ENCODE peak calls at places on chromosomes 7 and 10, in ten cellular contexts. Q is CD4-positive, alpha-beta memory T cell; T is heart right ventricle; M is CD4-positive, CD25-positive, alpha-beta regulatory T cell; A is neural progenitor cell; N is foreskin keratinocyte; E is upper lobe of right lung; V is thoracic aorta; G is transverse colon; D is adrenal gland. I is an unnamed sample. For H3K4me1, the result is how much of the 10 kb centered on the place peaks cover.

GRCh38 chr10:108735380-108735779 is 1187.9 kb downstream of the XPNPEP1 start:
- DNase-seq in M (no peak), N (peak), E (no peak), A (no peak), G (no peak), V (no peak), Q (no peak), T (no peak), D (no peak), I (no peak)

GRCh38 chr10:75083972-75084833 is 27.3 kb upstream of the SAMD8 start:
- DNase-seq in M (no peak), N (no peak), A (no peak), G (no peak), E (no peak), Q (no peak), T (no peak), D (no peak), V (no peak), I (no peak)

GRCh38 chr7:2030475-2031456 is 202.0 kb downstream of the MAD1L1 start:
- DNase-seq in G (no peak), Q (peak), A (no peak), M (peak), D (no peak), V (no peak), T (no peak), N (no peak), E (peak), I (no peak)

GRCh38 chr10:48390933-48391845 is 84.7 kb downstream of the MAPK8 start:
- DNase-seq in T (no peak), N (peak), D (no peak), E (no peak), V (no peak), A (no peak), M (peak), Q (peak), G (no peak), I (no peak)

GRCh38 chr10:112313234-112313633 is 30.0 kb downstream of the TECTB start:
- DNase-seq in T (no peak), M (no peak), Q (no peak), E (no peak), G (no peak), N (no peak), D (no peak), A (no peak), V (no peak), I (no peak)

GRCh38 chr10:70711911-70712310 is 39.6 kb downstream of the ADAMTS14 start:
- DNase-seq in E (no peak), M (no peak), T (no peak), N (no peak), G (no peak), Q (no peak), V (no peak), A (no peak), D (no peak), I (no peak)

GRCh38 chr7:142865766-142866165 is 10.9 kb downstream of the EPHB6 start:
- DNase-seq in G (no peak), T (no peak), D (no peak), V (no peak), M (no peak), Q (no peak), E (no peak), A (no peak), N (no peak), I (no peak)

GRCh38 chr7:47458486-47458885 is 123.4 kb downstream of the TNS3 start:
- DNase-seq in Q (no peak), N (no peak), G (no peak), E (no peak), M (no peak), T (no peak), D (no peak), V (no peak), A (no peak), I (no peak)

GRCh38 chr7:18844735-18845134 is 272.7 kb downstream of the TWIST1 start:
- DNase-seq in A (no peak), T (no peak), E (no peak), M (no peak), Q (no peak), D (no peak), N (no peak), G (no peak), V (no peak), I (no peak)

GRCh38 chr7:100655908-100656674 is at the start of gene ACTL6B:
- DNase-seq in E (peak), N (no peak), T (peak), D (peak), V (no peak), Q (peak), G (peak), A (peak), M (peak), I (peak)

GRCh38 chr10:28566458-28566857 is 33.5 kb downstream of the WAC start:
- DNase-seq in M (no peak), V (no peak), A (no peak), D (no peak), T (no peak), N (no peak), G (no peak), Q (no peak), E (no peak), I (no peak)

GRCh38 chr7:129825554-129826267 is 127.0 kb downstream of the UBE2H start:
- DNase-seq in M (peak), A (peak), T (peak), Q (peak), N (peak), V (peak), G (peak), D (peak), E (peak), I (peak)

GRCh38 chr10:13816195-13816926 is 229.6 kb downstream of the PRPF18 start:
- DNase-seq in T (peak), V (no peak), M (no peak), E (peak), D (peak), G (peak), Q (no peak), N (no peak), A (no peak), I (no peak)

GRCh38 chr10:34163075-34163905 is 651.8 kb downstream of the PARD3 start:
- DNase-seq in V (no peak), E (no peak), D (no peak), M (no peak), G (no peak), A (no peak), Q (no peak), T (no peak), N (no peak), I (no peak)

GRCh38 chr7:148605350-148605749 is 14.8 kb downstream of the C7orf33 start:
- DNase-seq in Q (no peak), M (no peak), G (no peak), A (no peak), D (no peak), N (no peak), E (no peak), V (no peak), T (no peak), I (no peak)

GRCh38 chr7:76356823-76357222 is 2.0 kb downstream of the YWHAG start:
- DNase-seq in E (no peak), N (no peak), A (peak), M (no peak), D (no peak), V (no peak), G (peak), Q (no peak), T (no peak), I (peak)
- H3K4me1 ChIP-seq in E (under half), N (under half), A (under half), M (under half), D (under half), V (half or more), G (under half), Q (half or more), T (half or more), I (under half)

GRCh38 chr7:92715963-92716362 is 120.4 kb downstream of the CDK6 start:
- DNase-seq in M (no peak), V (no peak), G (no peak), Q (no peak), T (no peak), A (no peak), N (no peak), D (no peak), E (no peak), I (no peak)

GRCh38 chr7:92717601-92717981 is 118.8 kb downstream of the CDK6 start:
- DNase-seq in V (no peak), Q (no peak), E (no peak), A (no peak), N (no peak), G (no peak), T (no peak), D (no peak), M (no peak), I (no peak)

GRCh38 chr7:92714767-92715166 is 121.6 kb downstream of the CDK6 start:
- DNase-seq in G (no peak), M (no peak), Q (no peak), A (no peak), D (peak), N (no peak), T (no peak), E (no peak), V (no peak), I (no peak)

GRCh38 chr7:92716825-92717580 is 119.4 kb downstream of the CDK6 start:
- DNase-seq in A (no peak), T (no peak), D (no peak), V (no peak), M (no peak), N (no peak), G (no peak), E (no peak), Q (no peak), I (no peak)

GRCh38 chr7:92714280-92714679 is 122.1 kb downstream of the CDK6 start:
- DNase-seq in M (no peak), V (no peak), Q (no peak), T (no peak), N (no peak), E (no peak), A (no peak), D (no peak), G (no peak), I (no peak)
- H3K4me1 ChIP-seq in M (under half), V (under half), Q (under half), T (under half), N (under half), E (under half), A (under half), D (under half), G (under half), I (under half)

GRCh38 chr10:117363027-117363426 is 12.2 kb downstream of the PDZD8 start:
- DNase-seq in E (no peak), G (no peak), V (no peak), M (no peak), A (no peak), Q (no peak), T (no peak), N (peak), D (no peak), I (no peak)

GRCh38 chr10:117360016-117360415 is 15.2 kb downstream of the PDZD8 start:
- DNase-seq in T (no peak), G (no peak), A (no peak), N (no peak), Q (no peak), M (no peak), D (no peak), E (no peak), V (no peak), I (no peak)

GRCh38 chr10:117364121-117364960 is 10.9 kb downstream of the PDZD8 start:
- DNase-seq in V (no peak), Q (no peak), D (no peak), A (no peak), G (no peak), E (no peak), M (no peak), N (no peak), T (no peak), I (no peak)

GRCh38 chr10:117360994-117361667 is 14.1 kb downstream of the PDZD8 start:
- DNase-seq in E (no peak), D (no peak), A (no peak), Q (no peak), T (no peak), G (no peak), N (no peak), M (no peak), V (no peak), I (no peak)

GRCh38 chr10:117362313-117362712 is 12.9 kb downstream of the PDZD8 start:
- DNase-seq in G (no peak), V (no peak), N (no peak), M (no peak), A (no peak), Q (no peak), D (no peak), E (no peak), T (no peak), I (no peak)
- H3K4me1 ChIP-seq in G (under half), V (under half), N (half or more), M (under half), A (under half), Q (half or more), D (under half), E (under half), T (under half), I (under half)

DNA sequence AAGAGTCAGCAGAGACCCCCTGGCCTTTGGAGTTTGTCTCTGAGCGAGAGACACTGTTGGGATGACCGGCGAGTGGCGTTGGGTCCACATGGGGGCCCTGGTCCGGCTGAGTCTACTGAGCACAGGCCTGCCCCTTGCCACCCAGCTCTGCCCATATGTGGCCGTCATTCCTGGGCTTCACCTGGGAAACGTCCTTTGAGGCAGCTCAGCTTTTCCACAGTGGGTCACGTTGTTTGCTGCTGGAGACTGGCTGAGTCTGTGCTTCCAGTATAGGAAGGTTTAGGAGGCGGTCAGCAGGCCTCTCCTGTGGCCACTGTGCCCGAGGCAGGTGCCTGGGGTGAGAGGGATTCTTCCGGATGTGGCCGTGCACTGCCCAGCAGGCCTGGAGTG is 17.1 kb downstream of the ADAM8 start:
- DNase-seq in A (no peak), V (no peak), D (no peak), T (no peak), Q (no peak), E (no peak), M (no peak), N (no peak), G (no peak), I (no peak)
- H3K4me1 ChIP-seq in A (under half), V (under half), D (under half), T (under half), Q (half or more), E (half or more), M (half or more), N (under half), G (under half), I (under half)

GRCh38 chr7:99525713-99526440 is 21.4 kb downstream of the ZKSCAN5 start:
- DNase-seq in G (peak), V (no peak), A (peak), D (no peak), N (no peak), E (no peak), Q (peak), T (no peak), M (no peak), I (no peak)
- H3K4me1 ChIP-seq in G (under half), V (under half), A (under half), D (under half), N (under half), E (under half), Q (under half), T (under half), M (under half), I (under half)

GRCh38 chr10:23538968-23539367 is 100.1 kb downstream of the OTUD1 start:
- DNase-seq in N (no peak), A (no peak), E (no peak), V (no peak), D (no peak), M (no peak), T (no peak), G (no peak), Q (no peak), I (no peak)
- H3K4me1 ChIP-seq in N (under half), A (under half), E (under half), V (under half), D (under half), M (under half), T (under half), G (under half), Q (under half), I (under half)

GRCh38 chr10:72173267-72173634 is 42.6 kb upstream of the ANAPC16 start:
- DNase-seq in T (no peak), Q (no peak), N (no peak), M (no peak), V (no peak), E (no peak), G (no peak), A (no peak), D (no peak), I (no peak)

GRCh38 chr10:72171175-72171630 is 44.6 kb upstream of the ANAPC16 start:
- DNase-seq in G (peak), N (peak), T (no peak), M (no peak), D (peak), Q (no peak), A (no peak), V (no peak), E (no peak), I (no peak)

GRCh38 chr10:72173635-72174296 is 42.0 kb upstream of the ANAPC16 start:
- DNase-seq in Q (no peak), E (no peak), D (peak), N (no peak), M (no peak), G (no peak), T (no peak), V (no peak), A (no peak), I (peak)

GRCh38 chr10:72170263-72170662 is 45.5 kb upstream of the ANAPC16 start:
- DNase-seq in N (no peak), A (no peak), G (peak), E (peak), Q (no peak), M (no peak), D (peak), T (no peak), V (no peak), I (peak)

GRCh38 chr10:72170733-72171132 is 45.1 kb upstream of the ANAPC16 start:
- DNase-seq in T (no peak), D (no peak), M (no peak), Q (no peak), G (no peak), A (no peak), N (no peak), E (no peak), V (no peak), I (no peak)
- H3K4me1 ChIP-seq in T (under half), D (under half), M (under half), Q (under half), G (under half), A (under half), N (under half), E (under half), V (under half), I (under half)

I was measured in HAP-1.